ENCODE peak calls at places on chromosomes 11 and 22, in four cellular contexts. Q is BJ, I is breast epithelium, Y is HCT116. H is an unnamed sample.
A peak's percentile ranks its signal among the peaks of the same experiment; 100 is the strongest.

GRCh38 chr22:38754247-38755154 is 1.3 kb downstream of the SUN2 start:
- DNase-seq in I (peak; percentile 90), Q (no peak), Y (no peak), H (no peak)

GRCh38 chr11:119389611-119390254 is 8.2 kb upstream of the USP2 start:
- DNase-seq in Q (no peak), I (no peak), Y (no peak), H (no peak)

GRCh38 chr11:122686106-122686505 is 30.6 kb downstream of the UBASH3B start:
- DNase-seq in Q (no peak), Y (no peak), I (no peak), H (no peak)

GRCh38 chr11:66172146-66172545 is 96.3 kb upstream of the RAB1B start:
- DNase-seq in Q (no peak), I (no peak), Y (peak; percentile 35), H (peak; percentile 16)

GRCh38 chr11:71240865-71241691 is 11.3 kb downstream of the SHANK2 start:
- DNase-seq in Y (no peak), Q (peak; percentile 59), I (peak; percentile 82), H (peak; percentile 59)

GRCh38 chr11:33867996-33868645 is 23.8 kb downstream of the LMO2 start:
- DNase-seq in I (no peak), Q (no peak), Y (no peak), H (no peak)

GRCh38 chr11:61337706-61338268 is 4.8 kb downstream of the TKFC start:
- DNase-seq in Q (no peak), I (no peak), Y (no peak), H (no peak)

GRCh38 chr11:126393143-126393542 is 37.7 kb downstream of the ST3GAL4 start:
- DNase-seq in Q (no peak), I (peak; percentile 19), Y (no peak), H (no peak)

GRCh38 chr22:46245515-46245914 is 4.6 kb downstream of the CDPF1 start:
- DNase-seq in Y (no peak), Q (no peak), I (no peak), H (no peak)

GRCh38 chr11:132590986-132591385 is 941.3 kb downstream of the OPCML start:
- DNase-seq in Q (no peak), I (no peak), Y (no peak), H (no peak)

GRCh38 chr22:37741312-37741795 is 44.5 kb downstream of the TRIOBP start:
- DNase-seq in Q (peak; percentile 94), Y (no peak), I (no peak), H (peak; percentile 97)

GRCh38 chr22:49036513-49036912 is 791.2 kb downstream of the BRD1 start:
- DNase-seq in Y (no peak), Q (no peak), I (no peak), H (no peak)
- H3K4me3 ChIP-seq in Y (no peak overlapping the region), Q (no peak overlapping the region), I (no peak overlapping the region), H (no peak overlapping the region)

DNA sequence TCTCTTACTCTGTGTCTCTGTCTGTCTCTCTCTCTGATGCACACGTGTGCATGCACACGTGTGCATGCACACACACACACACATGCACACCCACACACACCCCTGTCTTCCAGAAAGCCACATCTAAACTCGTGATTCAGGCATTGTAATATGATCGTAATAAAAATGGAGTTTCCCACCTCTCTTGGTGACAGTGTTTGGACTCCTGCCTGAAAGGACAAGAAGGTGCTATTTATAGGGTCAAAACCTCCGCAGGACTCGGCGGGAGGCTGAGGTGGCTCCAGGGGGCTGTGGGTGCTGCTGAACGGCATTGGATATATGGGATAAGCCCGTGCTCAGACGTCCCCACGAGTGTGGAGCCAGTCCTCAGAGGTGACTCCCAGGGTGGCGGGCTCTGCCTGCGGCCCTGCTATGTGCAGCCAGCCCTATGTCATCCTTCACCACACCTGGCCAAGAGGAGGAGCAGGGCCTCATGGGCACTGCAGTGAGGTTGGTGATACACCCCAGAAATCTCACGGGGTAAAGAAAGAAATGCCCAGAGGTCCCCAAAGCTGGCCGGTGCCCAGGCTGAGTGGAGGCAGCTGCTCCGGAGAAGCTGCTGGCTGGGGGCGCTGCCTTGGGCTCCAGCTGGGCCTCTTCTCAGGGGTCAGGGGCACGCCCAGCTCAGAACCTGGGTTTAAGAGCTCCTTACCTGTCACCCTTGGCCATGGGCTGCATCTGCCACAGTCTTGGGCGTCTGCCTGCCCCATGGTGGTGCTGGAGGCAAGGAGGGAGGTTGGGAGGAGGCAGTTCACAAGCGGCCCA is 5.0 kb upstream of the OSBPL5 start:
- DNase-seq in Y (no peak), I (no peak), Q (no peak), H (no peak)
- H3K4me3 ChIP-seq in Y (no peak overlapping the region), I (peak overlapping the region; percentile 27), Q (no peak overlapping the region), H (peak overlapping the region; percentile 44)

GRCh38 chr22:50483106-50483505 is 1.8 kb downstream of the ADM2 start:
- DNase-seq in I (no peak), Y (no peak), Q (no peak), H (no peak)

GRCh38 chr22:50481440-50482106 is at the start of gene ADM2:
- DNase-seq in Y (no peak), Q (no peak), I (no peak), H (no peak)

GRCh38 chr22:50483556-50483955 is 2.2 kb downstream of the ADM2 start:
- DNase-seq in Q (no peak), I (no peak), Y (no peak), H (no peak)

GRCh38 chr22:50481045-50481439 is 301 bp upstream of the ADM2 start:
- DNase-seq in I (no peak), Q (no peak), Y (no peak), H (no peak)

DNA sequence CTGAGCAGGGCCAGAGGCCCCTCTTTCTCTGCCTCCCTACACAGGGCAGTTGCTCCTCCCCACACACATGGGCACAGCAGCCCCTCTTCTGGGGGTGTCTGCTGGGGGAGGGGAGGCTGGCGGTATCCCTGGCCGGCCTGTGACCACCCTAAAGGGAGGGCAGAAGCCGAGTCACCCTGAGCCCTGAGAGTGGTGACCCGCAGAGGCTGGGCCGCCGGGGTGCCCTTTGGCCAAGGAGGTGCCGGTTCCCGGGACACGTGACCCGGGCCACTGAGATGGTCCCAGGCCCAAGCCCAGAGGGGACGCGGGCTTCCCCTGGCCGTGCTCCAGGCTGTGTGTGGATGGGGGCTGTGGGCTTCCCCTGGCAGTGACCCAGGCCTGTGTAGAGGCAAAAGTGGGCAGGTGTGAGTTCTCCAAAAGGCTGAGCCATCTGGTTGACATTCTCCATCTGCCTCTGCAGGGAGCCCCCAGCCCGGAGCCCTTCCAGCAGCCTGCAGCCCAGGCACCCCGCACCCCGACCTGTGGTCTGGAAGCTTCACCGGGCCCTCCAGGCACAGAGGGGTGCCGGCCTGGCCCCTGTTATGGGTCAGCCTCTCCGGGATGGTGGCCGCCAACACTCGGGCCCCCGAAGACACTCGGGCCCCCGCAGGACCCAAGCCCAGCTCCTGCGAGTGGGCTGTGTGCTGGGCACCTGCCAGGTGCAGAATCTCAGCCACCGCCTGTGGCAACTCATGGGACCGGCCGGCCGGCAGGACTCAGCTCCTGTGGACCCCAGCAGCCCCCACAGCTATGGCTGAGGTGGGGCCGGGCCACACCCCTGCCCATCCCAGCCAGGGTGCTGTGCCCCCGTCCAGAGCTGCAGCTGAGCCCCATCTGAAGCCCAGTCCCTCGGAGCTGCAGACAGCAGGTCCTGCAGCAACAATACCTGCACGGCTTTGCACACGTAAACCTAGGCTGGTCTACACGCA is 1.0 kb downstream of the ADM2 start:
- DNase-seq in Q (no peak), Y (no peak), I (no peak), H (no peak)
- H3K4me3 ChIP-seq in Q (peak overlapping the region; percentile 77), Y (peak overlapping the region; percentile 76), I (no peak overlapping the region), H (peak overlapping the region; percentile 65)

DNA sequence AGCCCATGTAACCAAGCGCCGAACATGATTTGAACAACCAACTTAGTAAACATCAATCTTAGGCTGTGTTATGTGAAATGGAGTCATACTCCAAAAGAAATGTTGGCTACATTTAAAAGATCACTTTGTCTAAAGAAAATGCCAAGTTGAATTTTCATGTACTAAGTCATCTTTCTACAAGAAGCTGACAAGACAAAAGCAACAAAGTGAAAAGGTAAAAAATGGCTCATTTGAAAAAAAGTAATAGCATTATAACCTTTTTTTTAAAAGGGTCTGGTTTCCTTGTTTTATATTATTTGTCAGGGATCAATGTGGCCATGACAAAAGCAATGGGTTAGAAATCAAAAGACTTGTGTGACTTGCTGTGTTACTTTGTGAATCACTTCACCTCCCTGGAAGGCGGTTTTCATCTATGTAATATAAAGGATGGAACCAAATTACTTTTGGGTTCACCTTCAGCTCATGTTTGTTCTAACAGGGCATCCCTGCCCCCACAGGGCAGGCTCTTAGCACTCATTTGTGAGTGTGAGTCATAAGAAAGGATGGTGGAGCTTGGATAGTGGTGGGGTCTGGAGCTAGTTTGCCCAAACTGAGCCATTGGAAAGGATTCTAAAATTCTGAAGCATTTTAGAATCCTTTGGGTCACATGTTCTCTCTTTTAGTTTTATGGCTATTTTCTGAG is 131.9 kb upstream of the MTMR2 start:
- DNase-seq in Y (no peak), I (no peak), Q (no peak), H (no peak)
- H3K4me3 ChIP-seq in Y (no peak overlapping the region), I (no peak overlapping the region), Q (no peak overlapping the region), H (no peak overlapping the region)

GRCh38 chr11:68469122-68469521 is 8.6 kb downstream of the PPP6R3 start:
- DNase-seq in Y (no peak), Q (no peak), I (no peak), H (no peak)

GRCh38 chr11:68470304-68470811 is 9.8 kb downstream of the PPP6R3 start:
- DNase-seq in Q (no peak), I (no peak), Y (no peak), H (no peak)

GRCh38 chr11:68472778-68473177 is 12.2 kb downstream of the PPP6R3 start:
- DNase-seq in Q (no peak), Y (no peak), I (no peak), H (no peak)

GRCh38 chr11:68469642-68470041 is 9.1 kb downstream of the PPP6R3 start:
- DNase-seq in I (no peak), Q (no peak), Y (no peak), H (no peak)

GRCh38 chr11:68471360-68472340 is 11.1 kb downstream of the PPP6R3 start:
- DNase-seq in Y (no peak), Q (no peak), I (no peak), H (no peak)
- H3K4me3 ChIP-seq in Y (no peak overlapping the region), Q (no peak overlapping the region), I (no peak overlapping the region), H (no peak overlapping the region)

GRCh38 chr11:44000731-44001130 is 47.0 kb upstream of the ACCSL start:
- DNase-seq in Y (no peak), Q (no peak), I (no peak), H (no peak)
- H3K4me3 ChIP-seq in Y (no peak overlapping the region), Q (no peak overlapping the region), I (no peak overlapping the region), H (no peak overlapping the region)